ENCODE peak calls at places on chromosome 21, in eight cellular contexts. Z is A549, S is right lobe of liver, J is progenitor cell of endocrine pancreas, V is endothelial cell, M is astrocyte, C is heart right ventricle, Y is GM10248. E is an unnamed sample.
A peak's percentile ranks its signal among the peaks of the same experiment; 100 is the strongest.

GRCh38 chr21:34284613-34285160 is 79.1 kb upstream of the KCNE2 start:
- DNase-seq in M (no peak), C (no peak), Z (no peak), V (no peak), Y (no peak), S (no peak), J (no peak), E (no peak)

GRCh38 chr21:39527664-39528381 is 76.1 kb downstream of the SH3BGR start:
- DNase-seq in M (no peak), J (no peak), Z (no peak), V (no peak), C (no peak), S (peak; percentile 73), Y (no peak), E (peak; percentile 22)

GRCh38 chr21:29316029-29316742 is 17.5 kb downstream of the BACH1 start:
- DNase-seq in Z (no peak), C (no peak), V (no peak), M (no peak), S (no peak), J (no peak), Y (no peak), E (no peak)

GRCh38 chr21:43727571-43728466 is 8.9 kb downstream of the PDXK start:
- DNase-seq in Y (no peak), S (peak; percentile 93), C (no peak), M (no peak), J (no peak), V (no peak), Z (peak; percentile 46), E (no peak)

GRCh38 chr21:27154451-27155129 is 187.7 kb upstream of the ADAMTS5 start:
- DNase-seq in M (no peak), Y (no peak), V (no peak), C (no peak), J (no peak), S (no peak), Z (no peak), E (no peak)

GRCh38 chr21:40531421-40531820 is 315.5 kb downstream of the DSCAM start:
- DNase-seq in C (no peak), V (no peak), S (no peak), Z (no peak), J (no peak), M (peak; percentile 8), Y (no peak), E (no peak)

GRCh38 chr21:21101911-21102310 is 103.7 kb downstream of the NCAM2 start:
- DNase-seq in S (no peak), M (peak; percentile 71), Y (no peak), C (no peak), J (no peak), V (peak; percentile 35), Z (no peak), E (peak; percentile 26)

GRCh38 chr21:28099296-28099695 is 893.4 kb downstream of the LTN1 start:
- DNase-seq in C (peak; percentile 69), J (no peak), S (no peak), Y (no peak), Z (no peak), M (peak; percentile 25), V (no peak), E (no peak)

GRCh38 chr21:25859264-25859931 is 124.6 kb downstream of the GABPA start:
- DNase-seq in V (no peak), J (no peak), C (no peak), M (no peak), Z (no peak), Y (no peak), S (no peak), E (no peak)

GRCh38 chr21:14683021-14683420 is 136.9 kb upstream of the SAMSN1 start:
- DNase-seq in C (no peak), J (no peak), Z (no peak), V (no peak), Y (no peak), M (no peak), S (no peak), E (no peak)

GRCh38 chr21:26115899-26116298 is 54.7 kb downstream of the APP start:
- DNase-seq in M (peak; percentile 61), J (no peak), V (no peak), Y (no peak), Z (no peak), C (no peak), S (no peak), E (no peak)

GRCh38 chr21:28746166-28746565 is 246.5 kb downstream of the LTN1 start:
- DNase-seq in Y (no peak), J (no peak), V (no peak), M (no peak), S (no peak), Z (no peak), C (no peak), E (no peak)

GRCh38 chr21:26715878-26716506 is 129.2 kb downstream of the ADAMTS1 start:
- DNase-seq in C (peak; percentile 48), V (peak; percentile 74), Y (peak; percentile 20), M (peak; percentile 12), Z (peak; percentile 10), J (peak; percentile 30), S (no peak), E (peak; percentile 58)

GRCh38 chr21:39660191-39660590 is 47.5 kb downstream of the B3GALT5 start:
- DNase-seq in S (no peak), M (peak; percentile 72), Z (no peak), J (no peak), V (no peak), Y (no peak), C (peak; percentile 54), E (no peak)

GRCh38 chr21:28111151-28111619 is 881.5 kb downstream of the LTN1 start:
- DNase-seq in S (no peak), Y (no peak), V (no peak), C (peak; percentile 83), J (no peak), Z (no peak), M (peak; percentile 83), E (peak; percentile 15)

GRCh38 chr21:38455403-38455802 is 42.9 kb downstream of the ERG start:
- DNase-seq in Z (no peak), Y (no peak), C (no peak), J (no peak), V (no peak), S (no peak), M (peak; percentile 64), E (no peak)

GRCh38 chr21:44331650-44332306 is 7.4 kb downstream of the CFAP410 start:
- DNase-seq in M (no peak), Y (no peak), S (no peak), Z (no peak), V (no peak), C (no peak), J (no peak), E (no peak)

GRCh38 chr21:46540087-46540710 is 64.7 kb downstream of the S100B start:
- DNase-seq in Z (no peak), J (no peak), M (no peak), S (no peak), V (no peak), C (no peak), Y (no peak), E (no peak)

GRCh38 chr21:22076471-22076870 is 1078.3 kb downstream of the NCAM2 start:
- DNase-seq in J (no peak), M (no peak), C (no peak), V (no peak), S (no peak), Z (no peak), Y (no peak), E (no peak)

GRCh38 chr21:37374026-37374425 is 7.5 kb downstream of the DYRK1A start:
- DNase-seq in Y (no peak), S (no peak), J (no peak), Z (no peak), V (no peak), M (peak; percentile 50), C (no peak), E (no peak)
- TF ChIP-seq CTCF in Y (no peak), S (no peak), J (no peak), Z (no peak), V (no peak), M (no peak), C (no peak), E (no peak)

GRCh38 chr21:16115461-16115860 is 385.7 kb downstream of the USP25 start:
- DNase-seq in J (no peak), V (no peak), Y (no peak), S (no peak), C (no peak), M (no peak), Z (no peak), E (no peak)
- TF ChIP-seq CTCF in J (no peak), V (no peak), Y (no peak), S (no peak), C (no peak), M (no peak), Z (no peak), E (no peak)

GRCh38 chr21:35488941-35489340 is 439.8 kb upstream of the RUNX1 start:
- DNase-seq in C (no peak), Y (no peak), J (no peak), Z (no peak), M (peak; percentile 84), V (no peak), S (no peak), E (no peak)

GRCh38 chr21:35483267-35483666 is 434.2 kb upstream of the RUNX1 start:
- DNase-seq in C (no peak), M (no peak), Z (no peak), V (no peak), J (no peak), Y (no peak), S (no peak), E (no peak)

GRCh38 chr21:35484032-35484431 is 434.9 kb upstream of the RUNX1 start:
- DNase-seq in J (no peak), V (no peak), S (no peak), Z (no peak), C (no peak), Y (no peak), M (no peak), E (no peak)

GRCh38 chr21:35484856-35485255 is 435.8 kb upstream of the RUNX1 start:
- DNase-seq in V (no peak), Y (no peak), Z (no peak), C (no peak), J (no peak), S (no peak), M (no peak), E (no peak)

DNA sequence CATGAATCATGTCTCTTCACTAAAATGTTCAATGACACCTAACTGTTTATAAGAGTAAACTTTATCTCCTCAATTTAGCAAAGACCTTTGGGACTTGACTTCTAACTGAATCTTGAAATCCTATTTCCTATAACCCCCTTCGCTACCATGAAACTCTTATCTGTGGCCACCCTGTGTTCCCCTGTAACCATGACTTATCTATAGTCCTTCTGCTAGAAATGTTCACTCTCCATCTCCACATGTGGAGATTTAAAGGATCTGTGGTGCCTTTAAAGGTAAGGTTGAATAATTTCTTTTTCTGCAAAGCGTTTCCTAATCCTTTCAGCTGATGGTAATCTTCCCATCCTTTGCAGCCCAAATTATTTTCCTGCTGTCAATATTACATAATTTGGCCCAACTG is 436.3 kb upstream of the RUNX1 start:
- DNase-seq in Z (no peak), Y (no peak), C (no peak), V (no peak), J (no peak), S (no peak), M (no peak), E (no peak)
- TF ChIP-seq CTCF in Z (no peak), Y (no peak), C (no peak), V (no peak), J (no peak), S (no peak), M (no peak), E (no peak)

DNA sequence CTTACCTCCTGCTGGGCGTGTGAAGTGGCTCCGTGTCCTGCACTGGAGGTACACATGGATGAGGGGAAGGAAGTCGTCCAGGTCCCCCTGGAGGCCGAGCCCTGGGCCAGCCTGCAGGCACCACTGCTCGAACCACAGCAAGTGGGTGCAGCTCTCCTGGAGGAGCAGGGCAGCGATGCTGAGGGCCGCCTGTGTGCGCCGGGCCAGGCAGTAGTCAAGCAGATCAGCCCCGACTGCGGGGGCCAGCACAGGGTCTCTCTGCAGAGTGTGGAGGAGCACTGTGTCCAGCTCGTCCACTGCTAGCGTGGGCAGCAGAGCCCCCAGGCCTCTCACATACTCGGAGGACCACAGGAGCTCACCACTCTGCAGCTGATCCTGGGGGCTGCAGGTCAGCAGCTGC is 45.9 kb downstream of the URB1 start:
- DNase-seq in C (no peak), Z (no peak), M (no peak), V (no peak), J (no peak), Y (no peak), S (no peak), E (no peak)
- TF ChIP-seq CTCF in C (no peak), Z (no peak), M (no peak), V (no peak), J (no peak), Y (no peak), S (no peak), E (no peak)